ENCODE peak calls at places on chromosomes 3 and 15, in four cellular contexts. W, Q, X and G are unnamed samples.

GRCh38 chr3:141227752-141228151 is 3.9 kb upstream of the PXYLP1 start:
- DNase-seq in Q (peak; percentile 45), W (no peak), X (no peak), G (peak; percentile 28)

GRCh38 chr3:127014536-127015281 is 31.8 kb downstream of the PLXNA1 start:
- DNase-seq in Q (no peak), W (no peak), X (no peak), G (no peak)

GRCh38 chr3:44114142-44114541 is 127.5 kb upstream of the TOPAZ1 start:
- DNase-seq in Q (no peak), W (no peak), X (peak; percentile 61), G (peak; percentile 46)

GRCh38 chr3:78941587-78941986 is 826.2 kb downstream of the ROBO1 start:
- DNase-seq in W (no peak), Q (peak; percentile 74), X (no peak), G (no peak)

GRCh38 chr3:77553240-77553639 is 513.3 kb downstream of the ROBO2 start:
- DNase-seq in X (no peak), W (no peak), Q (no peak), G (no peak)

GRCh38 chr15:57401546-57401945 is 25.2 kb downstream of the CGNL1 start:
- DNase-seq in Q (no peak), W (no peak), X (no peak), G (no peak)

GRCh38 chr3:43123895-43124294 is 18.0 kb upstream of the POMGNT2 start:
- DNase-seq in W (no peak), X (no peak), Q (no peak), G (no peak)

GRCh38 chr3:131147534-131147933 is 120.9 kb downstream of the NEK11 start:
- DNase-seq in X (no peak), Q (no peak), W (no peak), G (peak; percentile 28)

GRCh38 chr3:44942202-44942921 is 33.6 kb downstream of the ZDHHC3 start:
- DNase-seq in X (no peak), W (no peak), Q (peak; percentile 43), G (no peak)

GRCh38 chr3:16741103-16741758 is 136.0 kb upstream of the DAZL start:
- DNase-seq in X (no peak), Q (peak; percentile 4), W (no peak), G (no peak)

GRCh38 chr3:187292631-187293513 is 1.3 kb upstream of the MASP1 start:
- DNase-seq in Q (peak; percentile 40), W (no peak), X (no peak), G (no peak)

GRCh38 chr3:38497026-38497425 is 886 bp downstream of the EXOG start:
- DNase-seq in Q (peak; percentile 28), X (no peak), W (no peak), G (peak; percentile 24)

GRCh38 chr15:90479656-90480055 is 50.1 kb upstream of the CRTC3 start:
- DNase-seq in W (no peak), X (no peak), Q (no peak), G (no peak)

GRCh38 chr3:184200825-184201224 is 14.8 kb downstream of the ABCF3 start:
- DNase-seq in Q (no peak), W (no peak), X (no peak), G (peak; percentile 21)

GRCh38 chr3:70501596-70501995 is 189.2 kb upstream of the MDFIC2 start:
- DNase-seq in Q (no peak), W (no peak), X (no peak), G (no peak)

GRCh38 chr3:71121429-71122167 is 461.9 kb downstream of the FOXP1 start:
- DNase-seq in Q (no peak), W (no peak), X (no peak), G (no peak)

GRCh38 chr3:160801386-160802118 is 45.5 kb downstream of the PPM1L start:
- DNase-seq in W (no peak), Q (peak; percentile 75), X (no peak), G (no peak)

GRCh38 chr15:73240864-73241499 is 127.8 kb downstream of the HCN4 start:
- DNase-seq in Q (peak; percentile 70), W (peak; percentile 56), X (peak; percentile 70), G (peak; percentile 92)

GRCh38 chr15:61171190-61171589 is 57.9 kb downstream of the RORA start:
- DNase-seq in W (no peak), X (no peak), Q (no peak), G (no peak)

GRCh38 chr3:152737021-152737908 is 97.7 kb upstream of the P2RY1 start:
- DNase-seq in Q (peak; percentile 93), W (peak; percentile 21), X (no peak), G (no peak)

GRCh38 chr3:136232413-136232812 is 17.7 kb upstream of the PCCB start:
- DNase-seq in W (no peak), X (no peak), Q (no peak), G (no peak)

GRCh38 chr3:141368062-141368924 is at the start of gene ZBTB38:
- DNase-seq in Q (peak; percentile 97), X (peak; percentile 65), W (peak; percentile 85), G (no peak)

GRCh38 chr3:71510485-71510884 is 73.0 kb downstream of the FOXP1 start:
- DNase-seq in Q (peak; percentile 51), W (no peak), X (no peak), G (no peak)

GRCh38 chr3:179653777-179654117 is 907 bp downstream of the USP13 start:
- DNase-seq in Q (no peak), X (no peak), W (no peak), G (no peak)

GRCh38 chr3:175716451-175716850 is 857.3 kb downstream of the NAALADL2 start:
- DNase-seq in X (no peak), W (no peak), Q (peak; percentile 34), G (no peak)

GRCh38 chr15:62505761-62506160 is 340.7 kb upstream of the C2CD4B start:
- DNase-seq in X (no peak), W (no peak), Q (no peak), G (no peak)

GRCh38 chr15:65862682-65863081 is 6.6 kb upstream of the RAB11A start:
- DNase-seq in W (no peak), Q (peak; percentile 78), X (peak; percentile 55), G (peak; percentile 98)

GRCh38 chr3:39808467-39809180 is 785 bp upstream of the MYRIP start:
- DNase-seq in X (peak; percentile 61), W (no peak), Q (peak; percentile 3), G (peak; percentile 58)

GRCh38 chr3:128322030-128323022 is 144.4 kb downstream of the DNAJB8 start:
- DNase-seq in Q (peak; percentile 47), W (peak; percentile 42), X (peak; percentile 60), G (no peak)

GRCh38 chr3:46889381-46890110 is 12.0 kb downstream of the PTH1R start:
- DNase-seq in Q (no peak), X (peak; percentile 70), W (no peak), G (peak; percentile 43)

GRCh38 chr3:173993299-173993698 is 595.8 kb downstream of the NLGN1 start:
- DNase-seq in X (no peak), W (no peak), Q (peak; percentile 53), G (no peak)

GRCh38 chr3:141959531-141959920 is 83.1 kb downstream of the ATP1B3 start:
- DNase-seq in X (no peak), W (no peak), Q (no peak), G (no peak)

GRCh38 chr3:114527036-114527644 is 233.3 kb downstream of the TIGIT start:
- DNase-seq in X (peak; percentile 31), Q (no peak), W (no peak), G (peak; percentile 45)

GRCh38 chr15:39746176-39746575 is 36.5 kb downstream of the FSIP1 start:
- DNase-seq in X (no peak), Q (peak; percentile 42), W (no peak), G (no peak)

GRCh38 chr15:39745415-39745814 is 37.2 kb downstream of the FSIP1 start:
- DNase-seq in X (no peak), W (no peak), Q (no peak), G (no peak)

GRCh38 chr15:39747326-39747725 is 35.3 kb downstream of the FSIP1 start:
- DNase-seq in Q (peak; percentile 47), W (no peak), X (no peak), G (no peak)

GRCh38 chr15:39746714-39747276 is 35.8 kb downstream of the FSIP1 start:
- DNase-seq in Q (no peak), W (no peak), X (no peak), G (no peak)

DNA sequence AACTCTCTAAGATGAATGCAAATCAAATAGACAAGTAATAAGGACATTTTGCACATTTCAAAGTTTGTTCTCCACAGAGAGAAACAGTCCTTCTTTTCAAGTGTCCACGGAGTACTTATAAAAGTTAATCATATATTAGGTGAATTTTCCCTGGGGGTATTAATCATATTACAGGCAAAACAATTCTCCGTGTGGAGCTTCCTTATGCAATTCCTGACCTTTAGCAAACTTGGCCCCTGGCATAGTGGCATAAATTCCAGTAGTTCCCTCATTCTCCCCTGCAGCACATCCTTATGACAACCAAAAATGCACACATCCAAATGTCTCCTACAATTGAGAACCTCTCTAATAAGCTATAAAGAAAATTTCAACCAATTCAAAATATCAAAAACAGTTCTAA is 34.4 kb downstream of the FSIP1 start:
- DNase-seq in Q (no peak), W (no peak), X (no peak), G (no peak)
- H3K4me3 ChIP-seq in Q (no peak overlapping the region), W (no peak overlapping the region), X (no peak overlapping the region), G (no peak overlapping the region)

GRCh38 chr3:149506540-149506939 is 32.0 kb downstream of the TM4SF4 start:
- DNase-seq in W (no peak), Q (no peak), X (no peak), G (no peak)
- H3K4me3 ChIP-seq in W (no peak overlapping the region), Q (no peak overlapping the region), X (no peak overlapping the region), G (no peak overlapping the region)

GRCh38 chr3:25661694-25662455 is 2.8 kb downstream of the TOP2B start:
- DNase-seq in W (no peak), X (peak; percentile 25), Q (no peak), G (no peak)
- H3K4me3 ChIP-seq in W (peak overlapping the region; percentile 93), X (peak overlapping the region; percentile 70), Q (peak overlapping the region; percentile 83), G (peak overlapping the region; percentile 72)

GRCh38 chr3:196501316-196502064 is 2.1 kb downstream of the RNF168 start:
- DNase-seq in W (no peak), Q (peak; percentile 71), X (peak; percentile 23), G (no peak)
- H3K4me3 ChIP-seq in W (peak overlapping the region; percentile 98), Q (peak overlapping the region; percentile 89), X (peak overlapping the region; percentile 66), G (peak overlapping the region; percentile 95)